ENCODE peak calls at places on chromosomes 5 and 9, in five cellular contexts. X is colonic mucosa, L is uterus, Y is choroid plexus epithelial cell, D is SK-N-SH. T is an unnamed sample.
A peak's percentile ranks its signal among the peaks of the same experiment; 100 is the strongest.

GRCh38 chr5:9388941-9389674 is 156.8 kb downstream of the SEMA5A start:
- DNase-seq in D (peak; percentile 40), L (no peak), Y (no peak), X (no peak), T (no peak)

GRCh38 chr9:117687532-117687931 is 16.7 kb upstream of the TLR4 start:
- DNase-seq in L (no peak), D (no peak), X (peak; percentile 78), Y (no peak), T (no peak)

GRCh38 chr9:132472199-132472598 is 62.2 kb downstream of the CFAP77 start:
- DNase-seq in L (no peak), D (no peak), X (no peak), Y (no peak), T (no peak)

GRCh38 chr5:146706321-146706972 is 172.1 kb downstream of the PPP2R2B start:
- DNase-seq in L (no peak), D (no peak), X (no peak), Y (no peak), T (no peak)

GRCh38 chr5:10747678-10748622 is 13.1 kb downstream of the DAP start:
- DNase-seq in L (no peak), D (no peak), X (no peak), Y (no peak), T (no peak)

GRCh38 chr9:97109194-97109811 is 70.4 kb upstream of the CTSV start:
- DNase-seq in D (no peak), X (peak; percentile 66), Y (peak; percentile 66), L (no peak), T (peak; percentile 34)

GRCh38 chr5:15013654-15014463 is 142.3 kb upstream of the ANKH start:
- DNase-seq in L (no peak), D (peak; percentile 62), Y (peak; percentile 89), X (no peak), T (peak; percentile 50)

GRCh38 chr5:156879665-156880285 is 29.7 kb downstream of the PPP1R2B start:
- DNase-seq in X (no peak), Y (no peak), L (no peak), D (no peak), T (peak; percentile 15)

GRCh38 chr9:37046683-37047082 is 12.6 kb upstream of the PAX5 start:
- DNase-seq in L (no peak), Y (no peak), D (no peak), X (no peak), T (no peak)

GRCh38 chr9:115883467-115884329 is 269.9 kb upstream of the PAPPA start:
- DNase-seq in X (peak; percentile 23), Y (peak; percentile 81), D (peak; percentile 19), L (peak; percentile 22), T (no peak)

GRCh38 chr5:109936091-109936490 is 246.4 kb downstream of the MAN2A1 start:
- DNase-seq in L (no peak), X (no peak), Y (peak; percentile 37), D (no peak), T (no peak)

GRCh38 chr9:33817327-33818166 is 587 bp downstream of the UBE2R2 start:
- DNase-seq in L (peak; percentile 54), X (peak; percentile 54), Y (peak; percentile 78), D (peak; percentile 84), T (peak; percentile 74)
- TF ChIP-seq CTCF in L (peak; percentile 31), X (no peak), Y (peak; percentile 48), D (peak; percentile 40), T (no peak)

DNA sequence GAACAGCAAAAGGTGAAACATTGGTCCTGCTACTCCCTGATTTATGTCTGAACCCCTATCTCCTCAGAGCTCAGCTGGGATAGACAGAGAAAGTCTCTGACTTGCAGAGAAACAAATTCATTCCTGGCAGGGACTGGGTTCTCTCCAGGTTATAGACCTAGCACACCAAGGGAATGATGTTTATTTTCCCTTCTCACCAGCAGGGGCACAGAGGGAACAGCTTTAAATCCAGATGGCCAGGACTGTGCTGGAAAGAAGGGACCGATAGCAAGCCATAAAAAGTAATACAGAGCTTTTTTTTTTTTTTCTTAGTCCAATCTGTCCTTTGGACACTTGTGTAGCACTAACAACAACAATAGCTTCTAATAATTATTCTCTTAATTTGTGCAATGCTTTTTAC is 141.1 kb upstream of the C9orf72 start:
- DNase-seq in D (peak; percentile 23), L (no peak), X (no peak), Y (peak; percentile 19), T (no peak)
- TF ChIP-seq CTCF in D (peak; percentile 24), L (no peak), X (no peak), Y (peak; percentile 44), T (no peak)

DNA sequence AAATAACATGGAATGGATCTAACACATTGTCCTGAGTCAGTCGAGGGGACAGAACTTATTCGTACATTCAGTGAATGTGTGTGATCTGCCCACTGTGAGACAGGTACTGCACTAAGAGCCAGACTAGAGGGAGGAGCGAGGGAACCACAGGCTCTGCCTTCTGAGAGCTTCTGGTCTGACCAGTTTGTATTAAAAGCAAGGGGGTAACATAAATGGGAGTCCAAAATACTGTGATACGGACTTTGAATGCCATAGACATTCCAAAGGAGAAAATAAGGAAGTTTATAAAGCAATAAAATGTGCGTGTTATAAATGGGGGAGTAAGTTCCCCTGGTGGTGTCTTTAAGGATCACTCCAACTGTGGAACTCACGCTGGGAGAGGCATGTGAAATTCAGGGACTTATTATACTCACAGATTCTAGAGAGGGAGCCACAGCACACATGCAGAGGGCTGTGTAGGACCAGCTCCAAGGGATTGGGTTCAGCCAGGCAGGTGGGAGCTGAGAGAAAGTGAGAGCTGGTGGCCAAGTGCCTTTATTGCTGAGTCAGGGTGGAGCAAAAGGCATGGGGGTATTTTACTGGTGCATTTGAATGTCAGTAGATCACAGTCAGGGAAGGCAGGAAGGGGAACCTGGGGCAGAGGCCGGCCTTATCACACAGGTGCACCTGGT is 186.5 kb upstream of the WWC1 start:
- DNase-seq in D (no peak), X (peak; percentile 71), Y (peak; percentile 15), L (no peak), T (no peak)
- TF ChIP-seq CTCF in D (no peak), X (peak; percentile 33), Y (peak; percentile 4), L (no peak), T (no peak)

GRCh38 chr5:72138943-72139467 is 31.7 kb downstream of the MAP1B start:
- DNase-seq in Y (peak; percentile 91), D (no peak), L (no peak), X (no peak), T (no peak)
- TF ChIP-seq CTCF in Y (no peak), D (no peak), L (no peak), X (no peak), T (no peak)